ENCODE peak calls at places on chromosome 4, in eight cellular contexts. E, Q, F, A, K, U, M and X are unnamed samples.

GRCh38 chr4:123952530-123953274 is 556.1 kb downstream of the SPRY1 start:
- DNase-seq in E (no peak), U (peak; percentile 81), Q (no peak), K (no peak), M (no peak), F (no peak), A (no peak), X (no peak)

GRCh38 chr4:132707955-132708354 is 441.1 kb upstream of the PCDH10 start:
- DNase-seq in F (no peak), M (no peak), E (no peak), Q (no peak), U (no peak), A (no peak), K (no peak), X (no peak)

GRCh38 chr4:150943126-150943525 is 72.0 kb downstream of the LRBA start:
- DNase-seq in K (no peak), F (no peak), Q (no peak), A (no peak), E (no peak), U (no peak), M (no peak), X (no peak)

GRCh38 chr4:76781698-76782595 is 116.0 kb downstream of the SOWAHB start:
- DNase-seq in Q (no peak), M (no peak), F (peak; percentile 93), E (no peak), A (no peak), U (peak; percentile 97), K (no peak), X (no peak)

GRCh38 chr4:174047363-174047762 is 236.1 kb downstream of the FBXO8 start:
- DNase-seq in K (no peak), U (no peak), F (no peak), Q (no peak), A (no peak), E (no peak), M (no peak), X (no peak)

GRCh38 chr4:132195181-132195580 is 953.9 kb upstream of the PCDH10 start:
- DNase-seq in M (no peak), E (no peak), K (no peak), A (no peak), Q (no peak), F (no peak), U (peak; percentile 38), X (no peak)

GRCh38 chr4:11743236-11743635 is 314.5 kb upstream of the HS3ST1 start:
- DNase-seq in Q (no peak), M (no peak), K (no peak), U (peak; percentile 34), A (no peak), E (no peak), F (no peak), X (no peak)

GRCh38 chr4:119093042-119093827 is 42.4 kb upstream of the MYOZ2 start:
- DNase-seq in M (no peak), K (no peak), Q (no peak), A (no peak), F (no peak), U (peak; percentile 39), E (peak; percentile 25), X (no peak)

GRCh38 chr4:181647396-181648107 is 595.6 kb upstream of the TENM3 start:
- DNase-seq in M (no peak), E (no peak), U (peak; percentile 42), A (no peak), Q (no peak), K (no peak), F (no peak), X (no peak)

GRCh38 chr4:8198206-8198905 is 734 bp upstream of the SH3TC1 start:
- DNase-seq in M (no peak), E (no peak), F (peak; percentile 31), U (no peak), Q (peak; percentile 79), K (peak; percentile 81), A (no peak), X (peak; percentile 63)

DNA sequence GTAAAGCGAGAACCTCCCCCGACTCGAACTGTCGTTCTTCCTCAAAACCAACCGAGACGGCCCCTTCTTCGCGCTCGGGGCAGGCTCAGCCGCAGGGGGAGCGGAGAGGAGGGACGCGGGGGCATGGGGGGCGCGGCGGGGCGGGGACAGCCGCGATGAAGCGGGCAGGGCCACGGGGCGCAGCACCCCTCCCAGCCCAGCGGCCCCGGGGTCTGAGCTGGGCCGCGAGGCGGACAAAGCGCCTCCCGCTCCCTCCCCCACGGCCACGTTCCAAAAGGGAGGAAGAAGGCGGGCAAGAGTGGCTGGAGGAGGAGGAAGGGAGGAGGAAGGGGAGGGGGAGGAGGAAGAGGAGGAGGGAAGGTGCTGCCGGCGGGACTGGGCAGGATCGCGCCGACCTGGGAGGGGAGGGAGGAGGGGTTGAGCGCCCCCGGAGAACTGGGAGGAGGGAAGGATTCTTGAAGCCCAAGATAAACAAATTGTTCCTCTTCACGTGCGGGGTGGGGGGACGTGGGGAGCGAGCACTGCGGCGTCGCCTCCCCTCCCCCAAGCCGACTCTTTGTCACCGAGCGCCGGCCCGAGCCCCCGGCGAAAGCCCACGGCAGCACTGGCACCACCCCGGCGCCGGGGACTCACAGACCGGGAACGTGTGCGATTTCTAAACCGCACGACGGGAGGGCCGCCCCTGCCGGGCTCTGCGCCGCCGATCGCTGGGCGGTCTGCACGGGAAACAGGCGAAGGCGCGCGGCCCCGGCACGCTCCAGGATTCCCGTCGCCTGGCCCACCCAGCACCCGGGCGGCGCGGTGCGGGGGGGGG is 2.9 kb downstream of the MAML3 start:
- DNase-seq in F (peak; percentile 70), K (peak; percentile 90), U (peak; percentile 97), E (peak; percentile 83), M (peak; percentile 96), A (peak; percentile 59), Q (peak; percentile 93), X (peak; percentile 84)
- TF ChIP-seq CTCF in F (no peak), K (no peak), U (no peak), E (no peak), M (no peak), A (no peak), Q (no peak), X (no peak)

GRCh38 chr4:115852767-115853091 is 739.3 kb upstream of the NDST4 start:
- DNase-seq in U (no peak), M (no peak), A (no peak), E (no peak), Q (no peak), F (no peak), K (no peak), X (no peak)
- TF ChIP-seq CTCF in U (no peak), M (no peak), A (no peak), E (peak; percentile 11), Q (no peak), F (peak; percentile 6), K (no peak), X (no peak)

GRCh38 chr4:41815478-41815877 is 67.0 kb upstream of the PHOX2B start:
- DNase-seq in A (no peak), K (no peak), E (no peak), Q (no peak), M (no peak), F (no peak), U (no peak), X (no peak)

GRCh38 chr4:41820473-41820872 is 71.9 kb upstream of the PHOX2B start:
- DNase-seq in Q (no peak), F (no peak), M (no peak), K (no peak), E (no peak), A (no peak), U (no peak), X (no peak)

GRCh38 chr4:41819621-41820020 is 71.1 kb upstream of the PHOX2B start:
- DNase-seq in E (no peak), K (no peak), U (no peak), F (no peak), M (no peak), A (no peak), Q (no peak), X (no peak)

GRCh38 chr4:41814565-41814964 is 66.0 kb upstream of the PHOX2B start:
- DNase-seq in K (no peak), F (peak; percentile 16), M (no peak), Q (no peak), U (peak; percentile 66), E (no peak), A (no peak), X (no peak)
- TF ChIP-seq CTCF in K (no peak), F (no peak), M (no peak), Q (peak; percentile 20), U (peak; percentile 62), E (no peak), A (no peak), X (no peak)

DNA sequence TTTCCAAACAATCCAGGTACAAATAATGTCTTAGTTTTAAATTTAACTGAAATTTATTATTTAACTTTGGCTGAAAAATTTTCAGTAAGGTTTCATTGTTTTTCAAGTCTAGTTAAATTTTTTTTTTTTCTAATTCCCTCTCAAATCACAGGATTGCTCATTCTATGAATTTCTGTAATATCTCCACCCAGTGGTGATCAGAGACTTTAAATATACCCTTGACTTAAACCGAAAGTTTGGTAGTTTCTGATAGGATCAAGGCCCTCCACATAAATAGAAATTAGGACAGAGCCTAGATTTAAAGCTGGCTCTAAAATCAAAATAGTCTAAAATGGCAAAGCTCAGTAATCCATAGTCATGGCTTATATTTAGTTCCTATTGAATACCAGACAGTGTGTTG is 175.4 kb downstream of the TBCK start:
- DNase-seq in Q (no peak), F (no peak), K (no peak), M (no peak), E (no peak), U (no peak), A (no peak), X (no peak)
- TF ChIP-seq CTCF in Q (no peak), F (peak; percentile 4), K (peak; percentile 6), M (peak; percentile 15), E (no peak), U (no peak), A (no peak), X (no peak)

GRCh38 chr4:38759790-38760122 is 23.0 kb downstream of the TLR10 start:
- DNase-seq in A (no peak), Q (no peak), U (no peak), K (no peak), F (no peak), E (no peak), M (no peak), X (no peak)
- TF ChIP-seq CTCF in A (no peak), Q (no peak), U (no peak), K (peak; percentile 37), F (peak; percentile 8), E (no peak), M (no peak), X (peak; percentile 64)

GRCh38 chr4:80619070-80619674 is 283.6 kb downstream of the CFAP299 start:
- DNase-seq in U (no peak), K (no peak), Q (no peak), F (peak; percentile 5), E (peak; percentile 5), M (no peak), A (no peak), X (no peak)
- TF ChIP-seq CTCF in U (peak; percentile 22), K (no peak), Q (no peak), F (peak; percentile 11), E (peak; percentile 12), M (no peak), A (no peak), X (no peak)